ENCODE peak calls at places on chromosomes 6 and 20, in seven cellular contexts. B is NCI-H1930; D is substantia nigra; E is HT1080; M is AG04450; F is stimulated activated CD8-positive, alpha-beta memory T cell treated with anti-CD3 and anti-CD28 coated beads, Interleukin-4, amount 100 ng/mL, for 4 hours; P is AG10803. Z is an unnamed sample.

GRCh38 chr20:30286157-30286556 is 971.3 kb upstream of the DEFB115 start:
- DNase-seq in B (no peak), D (no peak), E (no peak), M (no peak), F (no peak), P (no peak), Z (no peak)

GRCh38 chr6:136647363-136647763 is 97.1 kb upstream of the MAP7 start:
- DNase-seq in B (no peak), D (no peak), E (peak), M (peak), F (no peak), P (peak), Z (no peak)

GRCh38 chr6:36599791-36600209 is 5.6 kb downstream of the SRSF3 start:
- DNase-seq in B (no peak), D (no peak), E (no peak), M (no peak), F (no peak), P (peak), Z (peak)

GRCh38 chr6:46091080-46091478 is 38.7 kb upstream of the ENPP4 start:
- DNase-seq in B (no peak), D (no peak), E (no peak), M (no peak), F (no peak), P (no peak), Z (no peak)

GRCh38 chr6:98044168-98044567 is 761.2 kb upstream of the MMS22L start:
- DNase-seq in B (peak), D (no peak), E (no peak), M (no peak), F (no peak), P (no peak), Z (no peak)

GRCh38 chr6:105985816-105986632 is 100.1 kb upstream of the PRDM1 start:
- DNase-seq in B (no peak), D (no peak), E (no peak), M (no peak), F (no peak), P (no peak), Z (no peak)

GRCh38 chr20:33893314-33893713 is 82.2 kb downstream of the CHMP4B start:
- DNase-seq in B (no peak), D (no peak), E (peak), M (peak), F (no peak), P (peak), Z (no peak)

GRCh38 chr6:95991906-95992305 is 23.9 kb upstream of the FUT9 start:
- DNase-seq in B (no peak), D (no peak), E (no peak), M (no peak), F (no peak), P (no peak), Z (no peak)

GRCh38 chr20:46126440-46127056 is 8.4 kb downstream of the CD40 start:
- DNase-seq in B (no peak), D (no peak), E (no peak), M (no peak), F (no peak), P (no peak), Z (no peak)

GRCh38 chr20:48278961-48279481 is 493.7 kb upstream of the SULF2 start:
- DNase-seq in B (no peak), D (no peak), E (no peak), M (no peak), F (no peak), P (no peak), Z (no peak)

GRCh38 chr6:36241728-36242127 is 28.1 kb upstream of the PNPLA1 start:
- DNase-seq in B (no peak), D (no peak), E (no peak), M (no peak), F (no peak), P (peak), Z (no peak)

GRCh38 chr20:59835057-59835447 is 98.4 kb downstream of the SYCP2 start:
- DNase-seq in B (no peak), D (no peak), E (no peak), M (no peak), F (no peak), P (no peak), Z (no peak)

GRCh38 chr6:144330017-144330416 is 44.9 kb downstream of the UTRN start:
- DNase-seq in B (no peak), D (no peak), E (no peak), M (no peak), F (no peak), P (no peak), Z (no peak)

GRCh38 chr6:42239736-42240375 is 22.2 kb upstream of the MRPS10 start:
- DNase-seq in B (no peak), D (no peak), E (peak), M (no peak), F (no peak), P (peak), Z (no peak)

GRCh38 chr20:48283470-48284110 is 498.3 kb upstream of the SULF2 start:
- DNase-seq in B (no peak), D (peak), E (peak), M (peak), F (no peak), P (peak), Z (peak)

GRCh38 chr6:160859822-160860221 is 131.7 kb upstream of the MAP3K4 start:
- DNase-seq in B (no peak), D (no peak), E (peak), M (no peak), F (no peak), P (no peak), Z (no peak)

GRCh38 chr6:154805288-154805911 is 72.2 kb downstream of the SCAF8 start:
- DNase-seq in B (no peak), D (no peak), E (peak), M (peak), F (no peak), P (peak), Z (peak)

GRCh38 chr6:10316327-10316726 is 98.5 kb downstream of the TFAP2A start:
- DNase-seq in B (peak), D (no peak), E (peak), M (peak), F (no peak), P (peak), Z (peak)

GRCh38 chr6:114362957-114363356 is 20.1 kb upstream of the HS3ST5 start:
- DNase-seq in B (no peak), D (no peak), E (no peak), M (no peak), F (no peak), P (no peak), Z (no peak)

GRCh38 chr20:33433465-33433864 is 10.1 kb downstream of the SNTA1 start:
- DNase-seq in B (no peak), D (peak), E (no peak), M (no peak), F (no peak), P (peak), Z (peak)

GRCh38 chr20:35303382-35303734 is 11.1 kb upstream of the FAM83C start:
- DNase-seq in B (no peak), D (no peak), E (no peak), M (no peak), F (no peak), P (no peak), Z (no peak)

GRCh38 chr20:3727333-3728035 is 5.0 kb upstream of the HSPA12B start:
- DNase-seq in B (no peak), D (no peak), E (peak), M (no peak), F (no peak), P (peak), Z (no peak)

Z was measured in globus pallidus.